ENCODE peak calls at places on chromosomes 7 and 10, in six cellular contexts. T is suprapubic skin; U is epithelial cell of esophagus; K is CD8-positive, alpha-beta T cell; V is ascending aorta; C is astrocyte of the spinal cord. O is an unnamed sample.

GRCh38 chr10:19480296-19480695 is 335.9 kb upstream of the PLXDC2 start:
- DNase-seq in T (no peak), C (no peak), U (no peak), K (no peak), V (no peak), O (no peak)

GRCh38 chr7:25031007-25031406 is 51.0 kb upstream of the OSBPL3 start:
- DNase-seq in V (no peak), C (no peak), T (no peak), K (no peak), U (peak), O (no peak)

GRCh38 chr10:25890995-25891394 is 43.0 kb upstream of the MYO3A start:
- DNase-seq in V (no peak), K (no peak), C (no peak), T (no peak), U (no peak), O (no peak)

GRCh38 chr7:42292991-42293521 is 56.0 kb upstream of the GLI3 start:
- DNase-seq in T (no peak), C (no peak), K (no peak), U (peak), V (no peak), O (no peak)

GRCh38 chr7:5754981-5755599 is 26.4 kb downstream of the RNF216 start:
- DNase-seq in C (no peak), U (no peak), V (no peak), K (no peak), T (no peak), O (no peak)

GRCh38 chr7:17444673-17445072 is 146.2 kb downstream of the AHR start:
- DNase-seq in K (no peak), U (peak), C (peak), T (no peak), V (no peak), O (peak)

GRCh38 chr7:135858851-135859250 is 110.2 kb upstream of the FAM180A start:
- DNase-seq in U (no peak), T (no peak), K (no peak), V (no peak), C (no peak), O (no peak)

GRCh38 chr7:100366411-100367250 is 6.7 kb upstream of the PILRA start:
- DNase-seq in U (peak), V (no peak), C (no peak), T (no peak), K (peak), O (no peak)

DNA sequence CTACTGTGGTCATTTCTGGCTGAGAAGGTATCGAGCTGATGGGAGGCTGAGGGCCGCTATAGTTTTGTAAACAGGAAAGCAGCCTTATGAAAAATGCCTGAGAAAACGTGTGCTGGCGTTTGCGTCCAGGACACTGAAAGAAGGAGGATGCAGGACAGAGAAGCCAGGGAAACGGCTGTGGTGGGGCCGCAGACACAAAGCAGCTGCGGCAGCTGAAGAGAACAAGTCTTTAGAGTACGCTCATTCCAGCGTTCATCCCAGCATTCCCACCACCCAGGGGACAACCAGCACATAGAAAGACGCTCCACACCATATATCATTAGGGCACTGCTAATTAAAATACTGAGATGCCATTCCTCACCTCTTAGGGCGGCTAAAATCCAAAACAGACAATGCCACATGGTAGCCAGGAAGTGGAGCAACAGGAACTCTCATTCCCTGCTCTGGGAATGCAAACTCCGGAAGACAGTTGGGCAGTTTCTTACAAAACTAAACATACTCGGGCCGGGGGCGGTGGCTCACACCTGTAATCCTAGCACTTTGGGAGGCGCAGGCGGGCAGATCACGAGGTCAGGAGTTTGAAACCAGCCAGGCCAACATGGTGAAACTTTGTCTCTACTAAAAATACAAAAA is 18.4 kb downstream of the GNA12 start:
- DNase-seq in V (no peak), U (no peak), C (no peak), K (no peak), T (no peak), O (no peak)
- H3K4me3 ChIP-seq in V (no peak), U (no peak), C (no peak), K (no peak), T (no peak), O (no peak)

DNA sequence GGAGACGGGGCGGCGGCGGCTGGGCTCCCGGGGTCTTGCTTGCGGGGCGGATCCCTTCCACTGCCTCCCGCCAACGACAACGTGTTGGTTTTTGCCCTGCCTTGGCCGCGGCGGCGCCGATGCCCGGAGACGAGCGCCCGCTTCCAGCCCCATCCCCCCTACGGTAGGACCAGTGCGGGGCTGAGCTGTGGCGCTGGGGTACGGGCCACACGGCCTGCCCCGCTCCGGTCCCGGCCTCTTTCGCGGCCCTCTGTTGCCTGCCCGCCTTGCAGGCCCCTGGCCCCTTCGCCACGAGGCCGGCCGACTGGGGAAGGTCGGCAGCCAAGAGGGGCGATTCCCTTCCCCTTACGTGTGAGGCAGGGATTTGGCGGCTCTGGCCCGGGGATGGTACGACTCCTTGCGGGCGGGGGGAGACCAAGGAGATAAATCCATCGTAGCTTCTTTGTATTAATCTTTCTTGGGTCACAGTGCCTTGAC is 488 bp downstream of the EIF4H start:
- DNase-seq in T (peak), V (no peak), K (peak), C (peak), U (peak), O (peak)
- TF ChIP-seq CTCF in T (no peak), V (no peak), K (no peak), C (peak), U (no peak), O (no peak)

DNA sequence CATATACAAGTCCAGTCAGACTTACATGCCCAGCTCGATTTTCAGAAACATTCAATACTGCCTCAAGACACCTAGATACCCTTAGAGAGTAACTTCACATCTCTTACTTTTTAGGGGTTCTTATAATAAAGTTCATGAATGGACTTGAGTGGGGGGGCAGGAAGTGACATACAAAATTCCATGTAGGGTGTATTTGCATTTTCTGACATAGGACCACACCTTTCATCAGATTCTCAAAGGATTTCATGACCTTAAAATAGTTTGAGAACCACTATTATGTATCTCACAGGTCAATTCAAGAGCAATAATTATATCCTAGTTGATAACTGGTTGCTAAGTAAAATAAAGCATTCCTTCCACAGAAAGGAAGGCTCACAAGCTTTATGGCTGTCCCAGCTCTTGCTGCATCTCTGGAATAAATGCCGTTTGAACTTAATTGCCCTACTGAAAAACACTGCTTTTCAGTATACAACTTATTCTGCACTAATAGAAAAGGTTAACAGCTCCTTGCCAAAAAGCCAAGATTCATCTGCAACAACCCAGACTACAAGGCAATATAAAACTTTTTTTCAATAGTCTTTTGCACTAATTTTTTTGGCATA is 2.3 kb downstream of the P4HA1 start:
- DNase-seq in K (no peak), C (peak), U (peak), T (no peak), V (no peak), O (peak)
- H3K4me3 ChIP-seq in K (no peak), C (peak), U (peak), T (peak), V (peak), O (peak)

DNA sequence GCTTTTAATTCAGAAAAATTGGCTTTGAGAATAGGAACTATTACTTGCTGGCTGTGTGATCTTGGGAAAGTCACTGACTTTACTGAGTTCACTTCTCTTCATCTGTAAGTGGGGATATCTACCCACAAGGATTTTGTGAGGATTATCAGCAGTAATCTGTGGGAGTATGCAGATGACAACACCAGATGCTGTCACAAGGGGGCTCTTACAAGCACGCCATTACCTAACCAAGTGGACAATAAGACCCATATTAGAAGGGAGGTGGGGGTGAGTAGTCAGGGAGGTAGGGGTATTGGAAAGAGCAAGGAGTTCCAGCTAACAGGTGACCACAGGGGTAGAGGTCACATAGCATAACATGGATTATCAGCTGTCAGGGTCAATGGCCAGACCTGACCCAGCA is 569.4 kb downstream of the SUGCT start:
- DNase-seq in U (no peak), K (no peak), C (no peak), T (no peak), V (no peak), O (no peak)
- TF ChIP-seq CTCF in U (no peak), K (no peak), C (no peak), T (no peak), V (no peak), O (no peak)

DNA sequence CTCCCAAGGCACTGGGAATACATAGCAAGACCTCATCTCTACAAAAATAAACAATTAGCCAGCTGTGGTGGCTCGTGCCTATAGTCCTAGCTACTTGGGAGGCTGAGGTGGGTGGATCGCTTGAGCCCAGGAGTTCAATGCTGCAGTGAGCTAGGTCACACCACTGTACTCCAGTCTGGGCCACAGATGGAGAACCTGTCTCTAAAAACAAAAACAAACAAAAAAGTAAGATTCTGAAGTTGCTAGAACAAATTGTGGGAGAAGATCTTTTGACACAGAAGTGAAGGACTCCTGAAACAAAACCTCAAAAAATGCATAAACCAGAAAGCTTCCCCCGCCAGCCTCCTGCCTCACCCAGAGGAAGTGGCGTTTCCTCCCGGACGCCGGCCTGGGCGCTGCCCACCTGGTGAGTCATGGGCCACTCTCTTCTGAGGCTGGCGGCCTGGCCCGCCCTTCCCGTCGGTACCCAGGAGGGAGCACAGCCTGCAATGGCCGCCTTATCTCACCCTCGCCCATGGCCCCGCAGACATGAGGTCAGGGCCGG is 25.4 kb upstream of the ELN start:
- DNase-seq in T (no peak), K (no peak), U (peak), V (peak), C (peak), O (peak)
- H3K4me3 ChIP-seq in T (no peak), K (no peak), U (no peak), V (peak), C (no peak), O (no peak)

O was measured in fibroblast of pulmonary artery.